ENCODE peak calls at places on chromosomes 5 and 9, in nine cellular contexts. One of them, this sample, is unnamed.

GRCh38 chr9:13387668-13388124 is 108.2 kb upstream of the MPDZ start:
- DNase-seq in NCI-H2107: no peak
- DNase-seq in NCI-H510A treated with DMSO at 0.1 percent for 48 hours: no peak
- DNase-seq in memory B cell: no peak
- DNase-seq in HCT116: no peak
- DNase-seq in stimulated activated naive CD8-positive, alpha-beta T cell treated with anti-CD3 and anti-CD28 coated beads, Interleukin-15, amount 100 ng/mL, for 72 hours: no peak
- DNase-seq in amniotic stem cell: no peak
- DNase-seq in EH: peak; percentile 1
- DNase-seq in astrocyte of the spinal cord: no peak
- DNase-seq in this sample: no peak

GRCh38 chr9:37937403-37937802 is 33.5 kb upstream of the SLC25A51 start:
- DNase-seq in amniotic stem cell: no peak
- DNase-seq in NCI-H510A treated with DMSO at 0.1 percent for 48 hours: no peak
- DNase-seq in EH: peak; percentile 31
- DNase-seq in memory B cell: no peak
- DNase-seq in HCT116: no peak
- DNase-seq in astrocyte of the spinal cord: no peak
- DNase-seq in stimulated activated naive CD8-positive, alpha-beta T cell treated with anti-CD3 and anti-CD28 coated beads, Interleukin-15, amount 100 ng/mL, for 72 hours: no peak
- DNase-seq in NCI-H2107: no peak
- DNase-seq in this sample: no peak

GRCh38 chr5:124263680-124264491 is 482.6 kb downstream of the ZNF608 start:
- DNase-seq in NCI-H510A treated with DMSO at 0.1 percent for 48 hours: no peak
- DNase-seq in memory B cell: no peak
- DNase-seq in HCT116: no peak
- DNase-seq in astrocyte of the spinal cord: peak; percentile 54
- DNase-seq in amniotic stem cell: no peak
- DNase-seq in EH: no peak
- DNase-seq in NCI-H2107: no peak
- DNase-seq in stimulated activated naive CD8-positive, alpha-beta T cell treated with anti-CD3 and anti-CD28 coated beads, Interleukin-15, amount 100 ng/mL, for 72 hours: no peak
- DNase-seq in this sample: peak; percentile 60

GRCh38 chr5:83972236-83972635 is 251.6 kb upstream of the HAPLN1 start:
- DNase-seq in amniotic stem cell: no peak
- DNase-seq in NCI-H510A treated with DMSO at 0.1 percent for 48 hours: no peak
- DNase-seq in memory B cell: no peak
- DNase-seq in NCI-H2107: no peak
- DNase-seq in HCT116: no peak
- DNase-seq in astrocyte of the spinal cord: peak; percentile 38
- DNase-seq in EH: peak; percentile 41
- DNase-seq in stimulated activated naive CD8-positive, alpha-beta T cell treated with anti-CD3 and anti-CD28 coated beads, Interleukin-15, amount 100 ng/mL, for 72 hours: no peak
- DNase-seq in this sample: no peak

GRCh38 chr9:129929467-129930125 is 94.3 kb downstream of the USP20 start:
- DNase-seq in amniotic stem cell: no peak
- DNase-seq in stimulated activated naive CD8-positive, alpha-beta T cell treated with anti-CD3 and anti-CD28 coated beads, Interleukin-15, amount 100 ng/mL, for 72 hours: no peak
- DNase-seq in NCI-H510A treated with DMSO at 0.1 percent for 48 hours: no peak
- DNase-seq in EH: no peak
- DNase-seq in HCT116: no peak
- DNase-seq in NCI-H2107: no peak
- DNase-seq in astrocyte of the spinal cord: no peak
- DNase-seq in memory B cell: no peak
- DNase-seq in this sample: no peak

GRCh38 chr9:95495988-95496387 is 20.8 kb downstream of the PTCH1 start:
- DNase-seq in EH: no peak
- DNase-seq in memory B cell: no peak
- DNase-seq in HCT116: no peak
- DNase-seq in NCI-H2107: no peak
- DNase-seq in NCI-H510A treated with DMSO at 0.1 percent for 48 hours: no peak
- DNase-seq in amniotic stem cell: no peak
- DNase-seq in stimulated activated naive CD8-positive, alpha-beta T cell treated with anti-CD3 and anti-CD28 coated beads, Interleukin-15, amount 100 ng/mL, for 72 hours: no peak
- DNase-seq in astrocyte of the spinal cord: no peak
- DNase-seq in this sample: no peak

GRCh38 chr9:137270929-137271695 is 6.4 kb upstream of the TOR4A start:
- DNase-seq in memory B cell: no peak
- DNase-seq in NCI-H510A treated with DMSO at 0.1 percent for 48 hours: no peak
- DNase-seq in amniotic stem cell: no peak
- DNase-seq in NCI-H2107: no peak
- DNase-seq in EH: no peak
- DNase-seq in astrocyte of the spinal cord: no peak
- DNase-seq in HCT116: no peak
- DNase-seq in stimulated activated naive CD8-positive, alpha-beta T cell treated with anti-CD3 and anti-CD28 coated beads, Interleukin-15, amount 100 ng/mL, for 72 hours: no peak
- DNase-seq in this sample: no peak

GRCh38 chr9:7613931-7614330 is 185.6 kb downstream of the DMAC1 start:
- DNase-seq in NCI-H2107: no peak
- DNase-seq in stimulated activated naive CD8-positive, alpha-beta T cell treated with anti-CD3 and anti-CD28 coated beads, Interleukin-15, amount 100 ng/mL, for 72 hours: no peak
- DNase-seq in amniotic stem cell: no peak
- DNase-seq in astrocyte of the spinal cord: peak; percentile 10
- DNase-seq in EH: no peak
- DNase-seq in memory B cell: no peak
- DNase-seq in NCI-H510A treated with DMSO at 0.1 percent for 48 hours: no peak
- DNase-seq in HCT116: no peak
- DNase-seq in this sample: no peak

GRCh38 chr5:127615916-127616315 is 33.0 kb upstream of the CTXN3 start:
- DNase-seq in HCT116: no peak
- DNase-seq in EH: peak; percentile 18
- DNase-seq in stimulated activated naive CD8-positive, alpha-beta T cell treated with anti-CD3 and anti-CD28 coated beads, Interleukin-15, amount 100 ng/mL, for 72 hours: no peak
- DNase-seq in memory B cell: no peak
- DNase-seq in NCI-H2107: no peak
- DNase-seq in NCI-H510A treated with DMSO at 0.1 percent for 48 hours: no peak
- DNase-seq in astrocyte of the spinal cord: no peak
- DNase-seq in amniotic stem cell: no peak
- DNase-seq in this sample: no peak

GRCh38 chr5:50853151-50853550 is 186.7 kb downstream of the PARP8 start:
- DNase-seq in stimulated activated naive CD8-positive, alpha-beta T cell treated with anti-CD3 and anti-CD28 coated beads, Interleukin-15, amount 100 ng/mL, for 72 hours: no peak
- DNase-seq in NCI-H510A treated with DMSO at 0.1 percent for 48 hours: no peak
- DNase-seq in amniotic stem cell: no peak
- DNase-seq in astrocyte of the spinal cord: no peak
- DNase-seq in HCT116: no peak
- DNase-seq in NCI-H2107: no peak
- DNase-seq in memory B cell: peak; percentile 61
- DNase-seq in EH: no peak
- DNase-seq in this sample: no peak

GRCh38 chr9:85569988-85570387 is 171.8 kb downstream of the AGTPBP1 start:
- DNase-seq in HCT116: peak; percentile 19
- DNase-seq in astrocyte of the spinal cord: peak; percentile 24
- DNase-seq in stimulated activated naive CD8-positive, alpha-beta T cell treated with anti-CD3 and anti-CD28 coated beads, Interleukin-15, amount 100 ng/mL, for 72 hours: no peak
- DNase-seq in NCI-H2107: no peak
- DNase-seq in amniotic stem cell: no peak
- DNase-seq in NCI-H510A treated with DMSO at 0.1 percent for 48 hours: no peak
- DNase-seq in EH: peak; percentile 51
- DNase-seq in memory B cell: no peak
- DNase-seq in this sample: no peak

GRCh38 chr5:84255318-84255717 is 129.4 kb downstream of the EDIL3 start:
- DNase-seq in memory B cell: no peak
- DNase-seq in EH: peak; percentile 54
- DNase-seq in stimulated activated naive CD8-positive, alpha-beta T cell treated with anti-CD3 and anti-CD28 coated beads, Interleukin-15, amount 100 ng/mL, for 72 hours: no peak
- DNase-seq in HCT116: peak; percentile 47
- DNase-seq in NCI-H510A treated with DMSO at 0.1 percent for 48 hours: no peak
- DNase-seq in amniotic stem cell: no peak
- DNase-seq in astrocyte of the spinal cord: peak; percentile 53
- DNase-seq in NCI-H2107: no peak
- DNase-seq in this sample: no peak

GRCh38 chr9:113187935-113188595 is 33.0 kb downstream of the FKBP15 start:
- DNase-seq in astrocyte of the spinal cord: peak; percentile 79
- DNase-seq in amniotic stem cell: peak; percentile 75
- DNase-seq in NCI-H2107: no peak
- DNase-seq in stimulated activated naive CD8-positive, alpha-beta T cell treated with anti-CD3 and anti-CD28 coated beads, Interleukin-15, amount 100 ng/mL, for 72 hours: no peak
- DNase-seq in EH: peak; percentile 95
- DNase-seq in NCI-H510A treated with DMSO at 0.1 percent for 48 hours: no peak
- DNase-seq in HCT116: peak; percentile 6
- DNase-seq in memory B cell: no peak
- DNase-seq in this sample: no peak

GRCh38 chr9:37575921-37576721 is at the start of gene FBXO10:
- DNase-seq in amniotic stem cell: peak; percentile 28
- DNase-seq in memory B cell: peak; percentile 38
- DNase-seq in stimulated activated naive CD8-positive, alpha-beta T cell treated with anti-CD3 and anti-CD28 coated beads, Interleukin-15, amount 100 ng/mL, for 72 hours: peak; percentile 43
- DNase-seq in NCI-H2107: no peak
- DNase-seq in astrocyte of the spinal cord: peak; percentile 70
- DNase-seq in HCT116: no peak
- DNase-seq in NCI-H510A treated with DMSO at 0.1 percent for 48 hours: peak; percentile 28
- DNase-seq in EH: peak; percentile 76
- DNase-seq in this sample: peak; percentile 30

GRCh38 chr5:153896701-153897100 is 142.0 kb downstream of the FAM114A2 start:
- DNase-seq in EH: peak; percentile 74
- DNase-seq in NCI-H2107: no peak
- DNase-seq in astrocyte of the spinal cord: peak; percentile 79
- DNase-seq in HCT116: no peak
- DNase-seq in NCI-H510A treated with DMSO at 0.1 percent for 48 hours: no peak
- DNase-seq in stimulated activated naive CD8-positive, alpha-beta T cell treated with anti-CD3 and anti-CD28 coated beads, Interleukin-15, amount 100 ng/mL, for 72 hours: no peak
- DNase-seq in memory B cell: no peak
- DNase-seq in amniotic stem cell: no peak
- DNase-seq in this sample: no peak

GRCh38 chr5:173850664-173851063 is 37.5 kb upstream of the CPEB4 start:
- DNase-seq in astrocyte of the spinal cord: no peak
- DNase-seq in HCT116: no peak
- DNase-seq in NCI-H2107: no peak
- DNase-seq in EH: no peak
- DNase-seq in NCI-H510A treated with DMSO at 0.1 percent for 48 hours: no peak
- DNase-seq in memory B cell: no peak
- DNase-seq in amniotic stem cell: no peak
- DNase-seq in stimulated activated naive CD8-positive, alpha-beta T cell treated with anti-CD3 and anti-CD28 coated beads, Interleukin-15, amount 100 ng/mL, for 72 hours: no peak
- DNase-seq in this sample: no peak

GRCh38 chr5:93886917-93887361 is 145.5 kb upstream of the POU5F2 start:
- DNase-seq in EH: no peak
- DNase-seq in NCI-H2107: no peak
- DNase-seq in amniotic stem cell: no peak
- DNase-seq in HCT116: no peak
- DNase-seq in memory B cell: no peak
- DNase-seq in stimulated activated naive CD8-positive, alpha-beta T cell treated with anti-CD3 and anti-CD28 coated beads, Interleukin-15, amount 100 ng/mL, for 72 hours: no peak
- DNase-seq in NCI-H510A treated with DMSO at 0.1 percent for 48 hours: no peak
- DNase-seq in astrocyte of the spinal cord: peak; percentile 56
- DNase-seq in this sample: no peak

GRCh38 chr5:132094393-132095076 is 20.9 kb downstream of the CSF2 start:
- DNase-seq in NCI-H2107: no peak
- DNase-seq in NCI-H510A treated with DMSO at 0.1 percent for 48 hours: no peak
- DNase-seq in stimulated activated naive CD8-positive, alpha-beta T cell treated with anti-CD3 and anti-CD28 coated beads, Interleukin-15, amount 100 ng/mL, for 72 hours: no peak
- DNase-seq in amniotic stem cell: peak; percentile 89
- DNase-seq in astrocyte of the spinal cord: peak; percentile 89
- DNase-seq in HCT116: no peak
- DNase-seq in memory B cell: no peak
- DNase-seq in EH: peak; percentile 99
- DNase-seq in this sample: no peak

GRCh38 chr9:134531251-134531970 is 110.2 kb upstream of the COL5A1 start:
- DNase-seq in NCI-H510A treated with DMSO at 0.1 percent for 48 hours: no peak
- DNase-seq in memory B cell: no peak
- DNase-seq in stimulated activated naive CD8-positive, alpha-beta T cell treated with anti-CD3 and anti-CD28 coated beads, Interleukin-15, amount 100 ng/mL, for 72 hours: no peak
- DNase-seq in astrocyte of the spinal cord: no peak
- DNase-seq in NCI-H2107: no peak
- DNase-seq in amniotic stem cell: no peak
- DNase-seq in EH: no peak
- DNase-seq in HCT116: no peak
- DNase-seq in this sample: no peak

GRCh38 chr5:2220741-2221140 is 338.0 kb upstream of the IRX4 start:
- DNase-seq in stimulated activated naive CD8-positive, alpha-beta T cell treated with anti-CD3 and anti-CD28 coated beads, Interleukin-15, amount 100 ng/mL, for 72 hours: no peak
- DNase-seq in memory B cell: no peak
- DNase-seq in NCI-H510A treated with DMSO at 0.1 percent for 48 hours: no peak
- DNase-seq in amniotic stem cell: no peak
- DNase-seq in HCT116: no peak
- DNase-seq in EH: no peak
- DNase-seq in NCI-H2107: no peak
- DNase-seq in astrocyte of the spinal cord: no peak
- DNase-seq in this sample: no peak

GRCh38 chr5:132099073-132099748 is 25.6 kb downstream of the CSF2 start:
- DNase-seq in NCI-H2107: no peak
- DNase-seq in stimulated activated naive CD8-positive, alpha-beta T cell treated with anti-CD3 and anti-CD28 coated beads, Interleukin-15, amount 100 ng/mL, for 72 hours: peak; percentile 74
- DNase-seq in NCI-H510A treated with DMSO at 0.1 percent for 48 hours: no peak
- DNase-seq in amniotic stem cell: no peak
- DNase-seq in HCT116: no peak
- DNase-seq in EH: no peak
- DNase-seq in memory B cell: no peak
- DNase-seq in astrocyte of the spinal cord: no peak
- DNase-seq in this sample: no peak

GRCh38 chr9:109010676-109011655 is 2.3 kb downstream of the CTNNAL1 start:
- DNase-seq in amniotic stem cell: peak; percentile 33
- DNase-seq in HCT116: peak; percentile 57
- DNase-seq in memory B cell: no peak
- DNase-seq in stimulated activated naive CD8-positive, alpha-beta T cell treated with anti-CD3 and anti-CD28 coated beads, Interleukin-15, amount 100 ng/mL, for 72 hours: peak; percentile 35
- DNase-seq in EH: peak; percentile 76
- DNase-seq in NCI-H2107: no peak
- DNase-seq in astrocyte of the spinal cord: peak; percentile 86
- DNase-seq in NCI-H510A treated with DMSO at 0.1 percent for 48 hours: peak; percentile 30
- DNase-seq in this sample: no peak

GRCh38 chr5:82004511-82004910 is 32.7 kb downstream of the ATG10 start:
- DNase-seq in memory B cell: no peak
- DNase-seq in NCI-H510A treated with DMSO at 0.1 percent for 48 hours: no peak
- DNase-seq in EH: peak; percentile 18
- DNase-seq in NCI-H2107: no peak
- DNase-seq in HCT116: no peak
- DNase-seq in stimulated activated naive CD8-positive, alpha-beta T cell treated with anti-CD3 and anti-CD28 coated beads, Interleukin-15, amount 100 ng/mL, for 72 hours: no peak
- DNase-seq in astrocyte of the spinal cord: peak; percentile 41
- DNase-seq in amniotic stem cell: no peak
- DNase-seq in this sample: no peak